ENCODE peak calls at places on chromosome 21, in ten cellular contexts. W is prostate gland, H is esophagus muscularis mucosa, Y is suprapubic skin, B is HL-60, S is transverse colon, U is endothelial cell of umbilical vein, G is GM23338, L is SK-N-SH, P is K562. X is an unnamed sample.

GRCh38 chr21:28159396-28159795 is 833.3 kb downstream of the LTN1 start:
- DNase-seq in W (no peak), H (no peak), Y (no peak), B (no peak), S (no peak), U (no peak), G (no peak), L (no peak), P (no peak), X (no peak)

GRCh38 chr21:27704567-27705166 is 737.8 kb upstream of the ADAMTS5 start:
- DNase-seq in W (no peak), H (no peak), Y (no peak), B (no peak), S (no peak), U (no peak), G (no peak), L (no peak), P (no peak), X (no peak)

GRCh38 chr21:25607812-25608737 is 794 bp upstream of the MRPL39 start:
- DNase-seq in W (peak), H (peak), Y (peak), B (peak), S (peak), U (peak), G (peak), L (peak), P (peak), X (peak)

GRCh38 chr21:38092033-38092432 is 164.8 kb upstream of the KCNJ15 start:
- DNase-seq in W (no peak), H (no peak), Y (no peak), B (no peak), S (no peak), U (no peak), G (no peak), L (no peak), P (peak), X (no peak)

GRCh38 chr21:37074195-37074510 is 1.1 kb downstream of the TTC3 start:
- DNase-seq in W (no peak), H (no peak), Y (no peak), B (no peak), S (no peak), U (no peak), G (peak), L (peak), P (peak), X (no peak)

GRCh38 chr21:36860736-36861594 is 105.5 kb downstream of the HLCS start:
- DNase-seq in W (no peak), H (no peak), Y (no peak), B (no peak), S (no peak), U (peak), G (no peak), L (no peak), P (peak), X (no peak)

GRCh38 chr21:36097427-36098230 is 27.8 kb downstream of the CBR1 start:
- DNase-seq in W (no peak), H (no peak), Y (no peak), B (no peak), S (no peak), U (peak), G (no peak), L (no peak), P (peak), X (no peak)

GRCh38 chr21:41786521-41786987 is 19.7 kb upstream of the RIPK4 start:
- DNase-seq in W (peak), H (no peak), Y (peak), B (no peak), S (no peak), U (no peak), G (no peak), L (no peak), P (no peak), X (peak)

GRCh38 chr21:19022978-19023377 is 619.4 kb upstream of the TMPRSS15 start:
- DNase-seq in W (no peak), H (no peak), Y (no peak), B (no peak), S (no peak), U (no peak), G (no peak), L (no peak), P (no peak), X (no peak)

DNA sequence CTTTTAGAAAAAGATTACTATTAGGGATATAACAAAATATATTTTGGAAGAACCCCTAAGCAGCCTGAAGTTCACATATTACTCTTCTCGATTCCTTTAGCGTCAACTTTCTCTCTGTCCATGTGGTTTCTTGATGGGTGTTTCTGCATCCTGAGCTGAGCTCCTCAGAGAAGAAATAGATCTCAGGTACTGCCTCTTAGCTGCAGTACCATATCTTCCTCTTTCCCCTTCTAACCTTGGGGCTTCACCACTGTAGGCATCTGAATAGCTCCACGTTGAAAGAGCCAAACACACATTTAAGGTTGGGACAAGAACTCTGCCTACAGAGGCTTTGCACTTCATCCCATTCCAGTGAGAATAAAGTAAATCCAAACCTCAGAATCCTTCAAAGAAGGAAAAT is 59.2 kb downstream of the SAMSN1 start:
- DNase-seq in W (no peak), H (no peak), Y (no peak), B (no peak), S (no peak), U (no peak), G (no peak), L (no peak), P (no peak), X (no peak)
- TF ChIP-seq POLR2AphosphoS5 in W (no peak), H (no peak), Y (no peak), B (no peak), S (no peak), U (no peak), G (no peak), L (no peak), P (no peak), X (no peak)

GRCh38 chr21:39350094-39351006 is 1.5 kb upstream of the HMGN1 start:
- DNase-seq in W (no peak), H (no peak), Y (no peak), B (no peak), S (no peak), U (no peak), G (no peak), L (no peak), P (peak), X (no peak)

GRCh38 chr21:39347537-39347936 is 1.4 kb downstream of the HMGN1 start:
- DNase-seq in W (no peak), H (no peak), Y (no peak), B (no peak), S (no peak), U (peak), G (no peak), L (no peak), P (peak), X (no peak)

GRCh38 chr21:39348040-39348354 is 891 bp downstream of the HMGN1 start:
- DNase-seq in W (no peak), H (no peak), Y (no peak), B (no peak), S (no peak), U (no peak), G (no peak), L (no peak), P (no peak), X (no peak)

GRCh38 chr21:39348355-39349210 is at the start of gene HMGN1:
- DNase-seq in W (peak), H (peak), Y (peak), B (peak), S (peak), U (peak), G (peak), L (peak), P (peak), X (peak)

GRCh38 chr21:39349211-39350093 is 564 bp upstream of the HMGN1 start:
- DNase-seq in W (peak), H (peak), Y (peak), B (peak), S (peak), U (peak), G (peak), L (peak), P (peak), X (peak)
- TF ChIP-seq POLR2AphosphoS5 in W (peak), H (peak), Y (no peak), B (peak), S (peak), U (peak), G (peak), L (peak), P (peak), X (peak)

GRCh38 chr21:42835211-42835610 is 44.1 kb downstream of the WDR4 start:
- DNase-seq in W (no peak), H (peak), Y (no peak), B (no peak), S (no peak), U (no peak), G (no peak), L (no peak), P (no peak), X (no peak)

GRCh38 chr21:42835611-42836401 is 43.5 kb downstream of the WDR4 start:
- DNase-seq in W (no peak), H (peak), Y (peak), B (no peak), S (no peak), U (no peak), G (no peak), L (no peak), P (no peak), X (no peak)

GRCh38 chr21:42834730-42835191 is 44.6 kb downstream of the WDR4 start:
- DNase-seq in W (no peak), H (peak), Y (no peak), B (no peak), S (no peak), U (no peak), G (no peak), L (peak), P (peak), X (no peak)

GRCh38 chr21:42833439-42833815 is 45.9 kb downstream of the WDR4 start:
- DNase-seq in W (no peak), H (no peak), Y (no peak), B (no peak), S (peak), U (no peak), G (peak), L (peak), P (peak), X (no peak)

GRCh38 chr21:42833859-42834729 is 45.2 kb downstream of the WDR4 start:
- DNase-seq in W (no peak), H (peak), Y (no peak), B (no peak), S (no peak), U (no peak), G (no peak), L (peak), P (peak), X (peak)
- TF ChIP-seq POLR2AphosphoS5 in W (no peak), H (no peak), Y (no peak), B (no peak), S (no peak), U (no peak), G (no peak), L (no peak), P (no peak), X (no peak)

DNA sequence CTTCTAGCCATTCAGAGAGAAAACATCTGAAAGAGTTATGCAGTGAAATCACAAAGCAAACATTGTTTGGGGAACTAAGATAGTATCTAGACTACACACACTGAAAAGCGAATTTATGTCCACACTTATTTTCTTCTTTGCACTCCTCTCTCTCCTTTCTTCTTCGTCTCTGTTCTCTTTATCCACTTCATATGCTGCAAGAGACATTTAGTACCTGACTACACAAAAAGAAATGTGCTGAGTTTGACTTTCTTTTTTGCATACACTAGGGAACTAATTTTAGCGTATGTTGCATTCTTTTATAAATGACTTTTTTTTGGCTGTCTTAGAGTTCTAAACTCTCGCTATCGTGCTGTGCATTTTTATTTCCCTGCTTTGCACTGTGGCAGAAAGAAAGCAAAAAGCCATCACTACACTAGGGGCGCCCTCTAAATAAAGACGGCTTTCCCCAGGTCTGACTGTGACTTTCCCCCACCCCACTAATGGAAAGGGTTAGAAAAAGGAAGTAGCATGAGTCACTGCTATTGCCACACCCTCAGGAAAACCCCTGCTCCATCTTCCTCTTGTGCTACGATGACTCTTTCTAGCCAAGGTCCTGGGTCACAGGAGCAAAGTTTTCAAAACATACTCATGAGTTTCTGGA is 65.7 kb downstream of the MAP3K7CL start:
- DNase-seq in W (no peak), H (no peak), Y (peak), B (peak), S (peak), U (peak), G (peak), L (peak), P (peak), X (no peak)
- TF ChIP-seq POLR2AphosphoS5 in W (peak), H (peak), Y (peak), B (peak), S (peak), U (peak), G (no peak), L (peak), P (no peak), X (peak)

GRCh38 chr21:45168522-45168921 is 94.1 kb downstream of the ADARB1 start:
- DNase-seq in W (no peak), H (no peak), Y (no peak), B (no peak), S (no peak), U (no peak), G (no peak), L (no peak), P (no peak), X (no peak)

GRCh38 chr21:45169682-45170081 is 95.3 kb downstream of the ADARB1 start:
- DNase-seq in W (no peak), H (peak), Y (no peak), B (no peak), S (no peak), U (no peak), G (no peak), L (no peak), P (no peak), X (no peak)

GRCh38 chr21:45167796-45168222 is 93.4 kb downstream of the ADARB1 start:
- DNase-seq in W (no peak), H (no peak), Y (no peak), B (no peak), S (no peak), U (no peak), G (no peak), L (no peak), P (peak), X (no peak)

GRCh38 chr21:45170987-45171386 is 96.6 kb downstream of the ADARB1 start:
- DNase-seq in W (no peak), H (peak), Y (no peak), B (no peak), S (no peak), U (no peak), G (no peak), L (no peak), P (no peak), X (no peak)

DNA sequence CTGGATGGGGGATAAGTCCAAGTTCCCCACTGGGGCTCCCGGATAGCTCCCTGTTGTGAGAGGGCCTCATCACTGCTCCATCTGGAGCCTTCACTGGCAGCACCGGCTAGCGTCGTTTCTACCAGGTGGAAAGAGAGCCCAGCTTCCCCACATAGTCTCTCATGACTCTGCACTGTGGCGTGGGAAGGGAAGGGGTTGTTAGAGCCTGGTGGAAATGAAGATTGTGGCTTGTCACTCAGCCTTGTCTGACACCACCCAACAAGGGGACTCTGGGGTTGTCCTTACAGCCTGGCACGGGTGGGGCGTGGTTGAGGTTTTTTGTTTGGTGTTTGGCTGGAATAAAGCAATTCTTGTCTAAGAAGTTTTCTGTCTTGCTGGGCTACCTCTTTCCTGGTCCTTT is 94.6 kb downstream of the ADARB1 start:
- DNase-seq in W (no peak), H (peak), Y (no peak), B (no peak), S (no peak), U (no peak), G (no peak), L (no peak), P (no peak), X (no peak)
- TF ChIP-seq POLR2AphosphoS5 in W (no peak), H (no peak), Y (no peak), B (no peak), S (no peak), U (no peak), G (no peak), L (no peak), P (no peak), X (no peak)

GRCh38 chr21:30710499-30710898 is 8.1 kb downstream of the KRTAP21-3 start:
- DNase-seq in W (no peak), H (no peak), Y (no peak), B (no peak), S (no peak), U (no peak), G (no peak), L (no peak), P (no peak), X (no peak)

DNA sequence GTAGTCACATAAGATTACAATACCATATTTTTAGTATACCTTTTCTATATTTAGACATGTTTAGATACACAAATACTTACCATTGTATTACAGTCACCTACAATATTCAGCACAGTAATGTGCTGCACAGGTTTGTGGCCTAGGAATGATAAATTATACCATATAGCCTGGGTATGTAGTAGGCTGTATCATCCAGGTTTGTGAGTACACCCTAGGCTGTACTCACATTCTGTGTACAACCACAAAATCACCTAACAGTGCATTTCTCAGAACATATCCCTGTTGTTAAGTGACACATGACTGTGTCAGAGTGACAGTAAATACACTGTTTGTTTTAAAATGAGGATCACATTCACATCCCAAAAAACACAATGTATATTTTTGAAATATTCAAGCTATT is 11.2 kb downstream of the KRTAP21-3 start:
- DNase-seq in W (no peak), H (no peak), Y (no peak), B (no peak), S (no peak), U (no peak), G (no peak), L (no peak), P (no peak), X (no peak)
- TF ChIP-seq POLR2AphosphoS5 in W (no peak), H (no peak), Y (no peak), B (no peak), S (no peak), U (no peak), G (no peak), L (no peak), P (no peak), X (no peak)

DNA sequence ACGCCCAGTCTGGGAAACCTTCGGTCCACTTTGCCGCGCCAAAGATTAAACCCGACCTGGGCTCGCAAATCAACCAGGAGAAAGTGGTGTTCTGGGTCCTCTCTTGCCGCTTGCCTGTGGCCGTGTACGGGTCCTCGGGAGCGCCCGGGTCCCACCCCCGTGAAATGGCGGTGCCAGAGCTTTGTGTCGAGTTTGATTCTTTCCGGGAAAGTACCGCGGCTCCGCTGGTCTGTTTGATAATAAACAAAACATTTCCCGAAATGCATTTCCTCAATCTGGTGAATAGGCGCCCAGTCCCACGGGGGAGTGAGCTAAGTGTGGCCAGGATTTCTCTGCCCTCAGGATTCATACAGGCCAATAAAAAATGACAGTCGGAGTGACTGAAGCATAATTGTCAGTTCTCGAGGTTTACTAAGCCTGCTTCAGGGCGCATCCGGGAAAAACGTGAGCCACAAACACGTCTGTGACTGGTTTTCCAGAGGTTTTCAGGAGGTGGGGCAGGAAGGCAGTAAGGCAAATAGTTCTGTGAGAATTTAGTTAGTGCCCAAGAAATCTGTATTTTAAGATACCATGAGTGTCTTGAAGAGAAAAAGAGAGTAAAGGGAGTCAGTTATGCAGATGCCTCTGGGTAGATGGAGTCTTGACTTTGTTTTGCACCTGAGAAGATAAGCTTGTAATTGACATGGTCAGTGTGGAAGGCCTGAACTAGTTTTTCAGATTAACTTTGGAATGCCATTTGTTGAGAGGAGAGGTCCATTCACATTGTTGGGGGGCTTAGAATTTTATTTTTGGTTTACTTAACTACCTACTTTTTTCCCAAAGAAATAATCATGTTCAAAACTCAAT is 675 bp downstream of the IFNAR1 start:
- DNase-seq in W (peak), H (peak), Y (peak), B (no peak), S (peak), U (peak), G (peak), L (peak), P (peak), X (peak)
- TF ChIP-seq POLR2AphosphoS5 in W (no peak), H (no peak), Y (no peak), B (no peak), S (peak), U (no peak), G (no peak), L (no peak), P (no peak), X (no peak)